ENCODE peak calls at places on chromosome 1, in six cellular contexts. A is amygdala; J is cardiac septum; E is stimulated activated CD4-positive, alpha-beta T cell treated with anti-CD3 and anti-CD28 coated beads, Interleukin-4, amount 100 ng/mL, for 48 hours; S is right atrium auricular region; B is HEK293T. D is an unnamed sample.

GRCh38 chr1:230176871-230177411 is 109.9 kb downstream of the GALNT2 start:
- DNase-seq in S (peak), J (peak), E (no peak), B (no peak), A (peak), D (no peak)

GRCh38 chr1:112955678-112956502 is at the start of gene SLC16A1:
- DNase-seq in B (peak), E (peak), A (peak), S (peak), J (peak), D (no peak)

GRCh38 chr1:1542766-1543705 is 2.6 kb upstream of the TMEM240 start:
- DNase-seq in E (no peak), J (no peak), S (no peak), B (no peak), A (no peak), D (no peak)

GRCh38 chr1:33634806-33635205 is 162.4 kb downstream of the ZSCAN20 start:
- DNase-seq in A (no peak), E (no peak), B (peak), S (no peak), J (no peak), D (no peak)

GRCh38 chr1:52239708-52240001 is 97.8 kb downstream of the ZFYVE9 start:
- DNase-seq in B (no peak), S (no peak), E (no peak), A (no peak), J (no peak), D (no peak)

GRCh38 chr1:101262601-101263348 is 26.0 kb downstream of the S1PR1 start:
- DNase-seq in B (peak), S (no peak), E (no peak), J (no peak), A (no peak), D (no peak)

GRCh38 chr1:1308756-1309524 is 543 bp downstream of the PUSL1 start:
- DNase-seq in B (no peak), E (no peak), J (no peak), A (no peak), S (no peak), D (no peak)

GRCh38 chr1:2644171-2644570 is 11.4 kb upstream of the MMEL1 start:
- DNase-seq in A (no peak), B (no peak), S (no peak), J (peak), E (no peak), D (no peak)

GRCh38 chr1:177511036-177511435 is 340.3 kb downstream of the BRINP2 start:
- DNase-seq in B (no peak), J (no peak), A (no peak), E (no peak), S (no peak), D (no peak)

GRCh38 chr1:2967881-2968280 is 53.4 kb upstream of the ACTRT2 start:
- DNase-seq in E (no peak), B (no peak), S (no peak), J (no peak), A (no peak), D (no peak)

GRCh38 chr1:30822966-30823581 is 65.5 kb upstream of the LAPTM5 start:
- DNase-seq in J (no peak), S (no peak), A (no peak), B (no peak), E (no peak), D (no peak)

GRCh38 chr1:41657679-41658078 is 173.2 kb upstream of the EDN2 start:
- DNase-seq in A (no peak), J (peak), B (no peak), S (no peak), E (no peak), D (no peak)

GRCh38 chr1:46424730-46425129 is 30.6 kb downstream of the FAAH start:
- DNase-seq in E (no peak), B (no peak), J (no peak), A (no peak), S (no peak), D (no peak)

GRCh38 chr1:998905-999796 is 746 bp downstream of the HES4 start:
- DNase-seq in S (no peak), A (no peak), E (no peak), J (no peak), B (peak), D (no peak)

GRCh38 chr1:23799570-23800395 is 771 bp downstream of the GALE start:
- DNase-seq in S (no peak), A (no peak), J (no peak), E (no peak), B (no peak), D (peak)

GRCh38 chr1:229037806-229038405 is 233.0 kb upstream of the RAB4A start:
- DNase-seq in J (no peak), S (no peak), B (no peak), A (no peak), E (no peak), D (no peak)

GRCh38 chr1:33971018-33971710 is 107.3 kb downstream of the HMGB4 start:
- DNase-seq in E (no peak), B (no peak), J (peak), A (peak), S (no peak), D (no peak)

GRCh38 chr1:235336903-235337302 is 8.5 kb downstream of the GGPS1 start:
- DNase-seq in S (no peak), E (no peak), J (no peak), A (no peak), B (no peak), D (no peak)

GRCh38 chr1:9784508-9785133 is 39.1 kb downstream of the CLSTN1 start:
- DNase-seq in A (no peak), B (peak), S (no peak), J (no peak), E (peak), D (no peak)

GRCh38 chr1:15719721-15720120 is 16.3 kb upstream of the SLC25A34 start:
- DNase-seq in A (no peak), E (no peak), J (no peak), B (no peak), S (no peak), D (no peak)

GRCh38 chr1:25927541-25928265 is 21.5 kb upstream of the STMN1 start:
- DNase-seq in A (no peak), B (no peak), J (no peak), S (no peak), E (no peak), D (no peak)

GRCh38 chr1:226958300-226958699 is 18.2 kb downstream of the COQ8A start:
- DNase-seq in B (no peak), E (no peak), A (no peak), J (peak), S (no peak), D (no peak)

GRCh38 chr1:231628207-231628876 is 1.8 kb downstream of the DISC1 start:
- DNase-seq in J (no peak), B (no peak), A (no peak), E (peak), S (no peak), D (no peak)

GRCh38 chr1:47558601-47559593 is 121.1 kb downstream of the FOXD2 start:
- DNase-seq in S (no peak), J (no peak), B (peak), E (no peak), A (no peak), D (no peak)

GRCh38 chr1:88540255-88540654 is 143.8 kb upstream of the PKN2 start:
- DNase-seq in S (no peak), A (no peak), E (no peak), B (no peak), J (no peak), D (no peak)

GRCh38 chr1:224541901-224542610 is 74.1 kb upstream of the CNIH3 start:
- DNase-seq in B (no peak), S (no peak), A (no peak), J (no peak), E (no peak), D (no peak)

GRCh38 chr1:60118119-60118518 is 44.5 kb upstream of the C1orf87 start:
- DNase-seq in E (no peak), B (no peak), A (no peak), S (no peak), J (no peak), D (no peak)

GRCh38 chr1:198220428-198220827 is 63.6 kb downstream of the NEK7 start:
- DNase-seq in S (no peak), E (no peak), B (no peak), A (no peak), J (no peak), D (peak)

GRCh38 chr1:69215883-69216282 is 351.8 kb upstream of the LRRC7 start:
- DNase-seq in J (no peak), B (no peak), E (no peak), A (no peak), S (no peak), D (no peak)

GRCh38 chr1:172405912-172406311 is 14.6 kb upstream of the C1orf105 start:
- DNase-seq in A (no peak), E (no peak), B (no peak), S (no peak), J (no peak), D (no peak)

GRCh38 chr1:20476260-20477038 is 9.6 kb downstream of the CAMK2N1 start:
- DNase-seq in J (no peak), S (no peak), A (peak), B (peak), E (no peak), D (no peak)

GRCh38 chr1:248590055-248590454 is 7.4 kb downstream of the OR2T10 start:
- DNase-seq in B (no peak), A (no peak), E (no peak), S (no peak), J (no peak), D (no peak)

GRCh38 chr1:230186003-230186863 is 119.2 kb downstream of the GALNT2 start:
- DNase-seq in J (no peak), E (no peak), A (no peak), B (no peak), S (no peak), D (peak)

GRCh38 chr1:209808059-209808494 is 2.1 kb upstream of the IRF6 start:
- DNase-seq in A (no peak), S (peak), B (no peak), J (peak), E (no peak), D (peak)

GRCh38 chr1:174448964-174449363 is 1.2 kb downstream of the GPR52 start:
- DNase-seq in B (no peak), J (no peak), A (no peak), E (no peak), S (no peak), D (no peak)

GRCh38 chr1:32716312-32717126 is 13.9 kb upstream of the SYNC start:
- DNase-seq in A (peak), B (peak), S (no peak), E (peak), J (no peak), D (no peak)